ENCODE peak calls at places on chromosomes 13 and 19, in four cellular contexts. T, W, C and Y are unnamed samples.

GRCh38 chr13:73069206-73069815 is 10.5 kb downstream of the KLF5 start:
- DNase-seq in T (no peak), W (no peak), C (no peak), Y (no peak)

GRCh38 chr13:60696602-60697001 is 299.6 kb downstream of the TDRD3 start:
- DNase-seq in T (no peak), W (no peak), C (no peak), Y (no peak)

GRCh38 chr13:109569938-109570711 is 216.3 kb downstream of the IRS2 start:
- DNase-seq in T (no peak), W (no peak), C (peak), Y (no peak)

GRCh38 chr19:31894451-31894850 is 451.0 kb upstream of the ZNF507 start:
- DNase-seq in T (no peak), W (no peak), C (no peak), Y (no peak)

GRCh38 chr19:4578552-4579248 is 19.2 kb upstream of the SEMA6B start:
- DNase-seq in T (no peak), W (no peak), C (no peak), Y (no peak)

GRCh38 chr13:24168980-24169379 is 8.5 kb downstream of the SPATA13 start:
- DNase-seq in T (no peak), W (no peak), C (no peak), Y (no peak)

GRCh38 chr13:25982908-25983307 is 68.9 kb downstream of the SHISA2 start:
- DNase-seq in T (no peak), W (no peak), C (no peak), Y (no peak)

GRCh38 chr19:993361-993830 is 6.8 kb upstream of the GRIN3B start:
- DNase-seq in T (no peak), W (peak), C (no peak), Y (no peak)

GRCh38 chr19:14450168-14450874 is 17.2 kb downstream of the PKN1 start:
- DNase-seq in T (peak), W (peak), C (no peak), Y (peak)

GRCh38 chr19:38039966-38040365 is 133.0 kb downstream of the SIPA1L3 start:
- DNase-seq in T (no peak), W (no peak), C (no peak), Y (no peak)

GRCh38 chr19:18379803-18380747 is 5.9 kb upstream of the GDF15 start:
- DNase-seq in T (peak), W (peak), C (no peak), Y (no peak)

GRCh38 chr13:41268764-41269163 is 5.4 kb upstream of the MTRF1 start:
- DNase-seq in T (no peak), W (no peak), C (no peak), Y (no peak)

GRCh38 chr19:928471-929259 is 2.8 kb downstream of the ARID3A start:
- DNase-seq in T (peak), W (peak), C (no peak), Y (no peak)

GRCh38 chr13:51532736-51533197 is 51.5 kb upstream of the WDFY2 start:
- DNase-seq in T (no peak), W (no peak), C (no peak), Y (no peak)

GRCh38 chr13:28574617-28575142 is 79.8 kb upstream of the FLT1 start:
- DNase-seq in T (peak), W (peak), C (peak), Y (no peak)

GRCh38 chr13:89267734-89268133 is 1596.6 kb downstream of the SLITRK5 start:
- DNase-seq in T (no peak), W (no peak), C (no peak), Y (no peak)

GRCh38 chr19:35742121-35742724 is at the start of gene IGFLR1:
- DNase-seq in T (no peak), W (no peak), C (peak), Y (no peak)

GRCh38 chr13:48006396-48006795 is 5.3 kb upstream of the SUCLA2 start:
- DNase-seq in T (no peak), W (no peak), C (no peak), Y (no peak)

GRCh38 chr13:59750860-59751259 is 412.9 kb downstream of the DIAPH3 start:
- DNase-seq in T (no peak), W (no peak), C (no peak), Y (peak)

GRCh38 chr13:76790519-76791289 is 95.5 kb downstream of the KCTD12 start:
- DNase-seq in T (no peak), W (no peak), C (no peak), Y (no peak)

GRCh38 chr13:80227645-80228044 is 113.3 kb downstream of the SPRY2 start:
- DNase-seq in T (no peak), W (no peak), C (no peak), Y (no peak)

GRCh38 chr13:51158923-51159322 is 47.8 kb upstream of the C13orf42 start:
- DNase-seq in T (no peak), W (no peak), C (no peak), Y (no peak)

GRCh38 chr13:98019186-98019585 is 65.7 kb downstream of the IPO5 start:
- DNase-seq in T (no peak), W (no peak), C (no peak), Y (no peak)

GRCh38 chr19:46954502-46955004 is 65.1 kb upstream of the NPAS1 start:
- DNase-seq in T (no peak), W (peak), C (no peak), Y (no peak)

GRCh38 chr13:36219883-36220282 is 5.5 kb upstream of the SOHLH2 start:
- DNase-seq in T (no peak), W (no peak), C (no peak), Y (no peak)

GRCh38 chr19:13634658-13635057 is 128.4 kb upstream of the CACNA1A start:
- DNase-seq in T (no peak), W (no peak), C (no peak), Y (no peak)

GRCh38 chr19:48918801-48919247 is 14.7 kb upstream of the DHDH start:
- DNase-seq in T (peak), W (no peak), C (no peak), Y (peak)

GRCh38 chr13:101718496-101718895 is 266.0 kb downstream of the ITGBL1 start:
- DNase-seq in T (no peak), W (no peak), C (no peak), Y (no peak)

GRCh38 chr13:40495620-40496001 is 170.8 kb downstream of the FOXO1 start:
- DNase-seq in T (no peak), W (peak), C (no peak), Y (no peak)

GRCh38 chr13:88450515-88450914 is 779.3 kb downstream of the SLITRK5 start:
- DNase-seq in T (no peak), W (no peak), C (no peak), Y (no peak)

GRCh38 chr13:92232880-92233279 is 834.5 kb downstream of the GPC5 start:
- DNase-seq in T (no peak), W (no peak), C (no peak), Y (no peak)

GRCh38 chr13:97339019-97339988 is 94.7 kb upstream of the RAP2A start:
- DNase-seq in T (no peak), W (no peak), C (no peak), Y (no peak)

GRCh38 chr13:74554581-74555290 is 420.5 kb upstream of the KLF12 start:
- DNase-seq in T (no peak), W (no peak), C (no peak), Y (no peak)

GRCh38 chr13:74555291-74556001 is 421.2 kb upstream of the KLF12 start:
- DNase-seq in T (no peak), W (no peak), C (no peak), Y (no peak)

GRCh38 chr13:74556002-74556551 is 421.9 kb upstream of the KLF12 start:
- DNase-seq in T (no peak), W (no peak), C (no peak), Y (no peak)

GRCh38 chr13:74560325-74560724 is 426.1 kb upstream of the KLF12 start:
- DNase-seq in T (no peak), W (no peak), C (peak), Y (no peak)

GRCh38 chr13:74557870-74558269 is 423.7 kb upstream of the KLF12 start:
- DNase-seq in T (no peak), W (no peak), C (no peak), Y (no peak)
- TF ChIP-seq FOXM1 in T (no peak), W (no peak), C (no peak), Y (no peak)

GRCh38 chr13:78611040-78611439 is 7.7 kb upstream of the POU4F1 start:
- DNase-seq in T (no peak), W (no peak), C (no peak), Y (no peak)

GRCh38 chr13:78608705-78609463 is 5.5 kb upstream of the POU4F1 start:
- DNase-seq in T (no peak), W (no peak), C (no peak), Y (no peak)

GRCh38 chr13:78609464-78610205 is 6.3 kb upstream of the POU4F1 start:
- DNase-seq in T (no peak), W (no peak), C (no peak), Y (peak)

GRCh38 chr13:78608254-78608704 is 4.9 kb upstream of the POU4F1 start:
- DNase-seq in T (no peak), W (no peak), C (no peak), Y (no peak)

GRCh38 chr13:78610381-78610883 is 7.1 kb upstream of the POU4F1 start:
- DNase-seq in T (no peak), W (no peak), C (no peak), Y (no peak)
- TF ChIP-seq BHLHE40 in T (no peak), W (no peak), C (no peak), Y (no peak)

GRCh38 chr13:45051315-45051714 is 62.0 kb downstream of the GPALPP1 start:
- DNase-seq in T (no peak), W (no peak), C (no peak), Y (no peak)

GRCh38 chr13:45049478-45049877 is 60.1 kb downstream of the GPALPP1 start:
- DNase-seq in T (no peak), W (no peak), C (no peak), Y (no peak)

GRCh38 chr13:45055902-45056648 is 64.2 kb upstream of the GTF2F2 start:
- DNase-seq in T (peak), W (no peak), C (no peak), Y (no peak)

GRCh38 chr13:45060062-45060461 is 60.2 kb upstream of the GTF2F2 start:
- DNase-seq in T (no peak), W (no peak), C (no peak), Y (no peak)

DNA sequence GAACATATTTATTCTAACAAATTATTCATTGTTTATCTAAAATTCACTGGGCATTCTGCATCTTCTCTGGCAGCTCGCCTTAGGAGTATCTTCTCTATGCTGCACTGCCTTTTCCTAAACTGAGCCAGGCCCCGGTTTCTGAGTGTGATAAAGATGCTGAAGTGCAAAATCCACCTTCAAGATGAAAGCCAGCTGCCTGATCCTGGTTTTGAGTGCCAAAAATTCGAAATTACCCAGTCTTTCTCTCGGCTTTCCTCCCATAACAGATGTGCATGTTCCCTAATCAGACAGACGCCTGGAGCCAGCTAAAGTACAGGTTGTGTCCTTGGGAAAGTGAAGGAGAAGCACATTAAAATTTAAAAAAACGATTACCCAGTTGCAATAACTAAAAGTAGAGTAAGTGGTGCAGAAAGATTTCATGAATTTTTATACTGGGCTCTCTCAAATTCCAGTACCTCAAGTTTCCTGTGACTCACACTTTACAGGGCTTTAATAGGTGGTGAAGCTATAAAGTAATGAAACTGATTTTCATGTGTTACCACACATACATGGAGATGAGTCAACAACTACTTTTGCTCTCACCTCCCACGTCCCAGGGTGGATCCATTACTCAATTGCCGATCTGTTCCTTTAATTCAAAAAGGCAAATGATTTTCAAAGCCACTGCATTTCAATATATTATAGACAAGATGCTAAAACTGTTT is 65.0 kb upstream of the GTF2F2 start:
- DNase-seq in T (no peak), W (no peak), C (peak), Y (no peak)
- TF ChIP-seq FOXM1 in T (no peak), W (no peak), C (no peak), Y (no peak)

GRCh38 chr13:54965881-54966280 is 1937.3 kb downstream of the OLFM4 start:
- DNase-seq in T (no peak), W (no peak), C (no peak), Y (no peak)
- TF ChIP-seq BHLHE40 in T (no peak), W (no peak), C (no peak), Y (no peak)

GRCh38 chr13:110706570-110707378 is 858 bp upstream of the CARS2 start:
- DNase-seq in T (no peak), W (no peak), C (no peak), Y (no peak)
- TF ChIP-seq FOXM1 in T (no peak), W (no peak), C (no peak), Y (no peak)

GRCh38 chr19:45250832-45251451 is at the start of gene MARK4:
- DNase-seq in T (peak), W (no peak), C (no peak), Y (peak)
- TF ChIP-seq BHLHE40 in T (no peak), W (no peak), C (no peak), Y (no peak)

GRCh38 chr19:3548594-3548993 is 8.8 kb downstream of the MFSD12 start:
- DNase-seq in T (no peak), W (no peak), C (no peak), Y (no peak)

GRCh38 chr19:3546119-3546518 is 7.1 kb downstream of the TEKTIP1 start:
- DNase-seq in T (no peak), W (no peak), C (no peak), Y (no peak)

GRCh38 chr19:3545669-3546034 is 6.7 kb downstream of the TEKTIP1 start:
- DNase-seq in T (no peak), W (no peak), C (no peak), Y (no peak)

GRCh38 chr19:3547767-3548282 is 8.9 kb downstream of the TEKTIP1 start:
- DNase-seq in T (no peak), W (no peak), C (no peak), Y (no peak)

GRCh38 chr19:3547301-3547731 is 8.3 kb downstream of the TEKTIP1 start:
- DNase-seq in T (peak), W (no peak), C (no peak), Y (peak)
- TF ChIP-seq FOXM1 in T (no peak), W (no peak), C (no peak), Y (no peak)

DNA sequence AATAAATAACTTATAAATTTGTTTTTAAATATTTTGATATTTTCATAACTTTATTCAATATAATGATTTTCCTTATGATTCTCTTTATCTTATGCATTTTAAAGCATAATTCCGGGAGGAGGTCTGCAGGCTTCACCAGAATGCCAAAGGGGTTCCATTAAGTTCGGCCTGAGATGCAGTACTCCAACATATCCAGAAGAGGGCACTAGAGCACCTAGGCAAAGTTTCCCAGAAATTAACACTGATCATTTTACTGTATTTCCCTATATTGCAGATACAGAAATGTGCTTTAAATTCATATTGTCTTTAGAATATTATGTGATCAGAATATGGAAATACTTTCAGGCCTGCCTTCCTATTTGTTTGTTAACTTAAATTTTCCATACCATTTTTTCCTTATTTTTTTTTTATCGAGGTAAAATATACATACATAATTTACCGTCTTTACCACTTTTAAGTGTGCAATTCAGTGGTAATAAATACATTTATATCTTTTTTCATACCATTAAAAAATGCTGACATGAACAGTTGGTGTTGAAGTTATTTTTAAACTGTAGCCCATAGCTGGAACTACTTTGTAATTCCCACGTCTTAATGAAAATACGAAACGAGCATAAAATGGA is 58.9 kb upstream of the TM9SF2 start:
- DNase-seq in T (peak), W (peak), C (no peak), Y (peak)
- TF ChIP-seq BHLHE40 in T (no peak), W (no peak), C (no peak), Y (no peak)

DNA sequence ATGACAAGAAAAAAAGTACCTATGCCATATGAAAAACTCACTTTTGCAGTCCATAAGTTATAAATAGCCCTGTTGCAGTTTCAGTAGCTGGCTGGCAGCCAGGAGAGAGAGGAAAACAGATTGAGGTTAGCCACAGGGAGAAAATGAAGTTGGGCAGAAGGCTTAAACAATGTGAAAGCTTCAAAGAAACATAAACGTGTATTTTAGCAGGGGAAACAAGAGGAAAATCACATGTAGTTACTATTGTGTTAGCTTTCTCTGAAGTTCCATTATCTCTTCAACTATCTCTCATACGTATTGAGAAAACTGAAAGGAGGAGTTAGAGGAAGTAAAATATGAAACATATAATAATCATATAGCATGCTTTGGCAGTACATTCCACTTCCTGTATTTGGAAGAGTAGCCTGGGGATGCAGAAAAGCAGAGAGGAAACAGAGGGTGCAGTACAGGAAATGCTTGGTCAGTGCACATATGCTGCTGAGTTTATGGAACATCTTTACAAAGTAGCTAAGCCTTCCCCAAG is 1551.1 kb downstream of the EFNB2 start:
- DNase-seq in T (no peak), W (no peak), C (peak), Y (no peak)
- TF ChIP-seq FOXM1 in T (no peak), W (no peak), C (peak), Y (no peak)

GRCh38 chr13:100130092-100130491 is 41.2 kb downstream of the PCCA start:
- DNase-seq in T (no peak), W (no peak), C (no peak), Y (no peak)

GRCh38 chr13:100129605-100130004 is 40.7 kb downstream of the PCCA start:
- DNase-seq in T (no peak), W (no peak), C (peak), Y (no peak)

GRCh38 chr13:100130930-100131511 is 42.1 kb downstream of the PCCA start:
- DNase-seq in T (no peak), W (no peak), C (no peak), Y (no peak)

GRCh38 chr13:100128838-100129237 is 39.9 kb downstream of the PCCA start:
- DNase-seq in T (no peak), W (peak), C (no peak), Y (no peak)

DNA sequence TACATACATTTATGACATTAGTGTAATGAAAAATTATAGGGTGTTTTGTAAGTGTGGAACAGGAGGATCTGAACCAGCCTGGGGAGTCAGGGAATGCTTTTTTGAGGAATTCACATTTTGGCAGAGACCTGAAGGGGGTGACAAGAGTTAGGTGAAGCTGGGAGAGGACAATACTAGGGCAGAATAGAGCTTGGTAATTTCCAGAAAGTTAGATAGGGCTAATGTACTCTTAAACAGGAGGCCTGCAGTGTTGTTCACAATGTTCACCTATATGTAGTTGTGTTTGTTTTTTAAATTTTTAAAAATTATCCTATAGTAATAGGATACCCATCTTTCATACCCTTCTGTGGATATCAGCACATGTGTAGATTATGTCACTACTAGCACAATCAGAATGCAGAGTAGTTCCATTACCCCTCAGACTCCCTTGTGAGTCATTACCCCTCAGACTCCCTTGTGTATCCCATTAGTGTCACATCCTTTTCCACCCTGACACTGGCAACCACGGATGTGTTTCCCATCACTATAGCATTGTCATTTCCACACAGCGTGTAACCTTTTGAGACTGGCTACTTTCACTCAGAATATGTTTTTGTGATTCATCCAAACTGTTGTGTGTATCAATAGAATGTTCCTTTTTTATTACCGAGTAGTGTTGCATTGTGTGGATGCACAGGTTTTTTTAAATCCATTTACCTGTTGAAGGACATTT is 43.1 kb downstream of the PCCA start:
- DNase-seq in T (peak), W (peak), C (no peak), Y (peak)
- TF ChIP-seq BHLHE40 in T (no peak), W (no peak), C (no peak), Y (no peak)